ENCODE peak calls at places on chromosomes 6 and 20, in seven cellular contexts. One of them, this sample, is unnamed.

GRCh38 chr6:141667580-141668309 is 465.0 kb upstream of the GJE1 start:
- DNase-seq in SK-N-SH: no peak
- DNase-seq in HCT116: no peak
- DNase-seq in H1: no peak
- DNase-seq in HepG2: no peak
- DNase-seq in GM12878: no peak
- DNase-seq in K562: no peak
- DNase-seq in this sample: no peak

GRCh38 chr6:81751388-81752083 is 945 bp downstream of the TENT5A start:
- DNase-seq in SK-N-SH: no peak
- DNase-seq in HCT116: peak; percentile 13
- DNase-seq in H1: no peak
- DNase-seq in HepG2: peak; percentile 21
- DNase-seq in GM12878: no peak
- DNase-seq in K562: no peak
- DNase-seq in this sample: peak; percentile 9

GRCh38 chr6:79869600-79870084 is 77.7 kb downstream of the ELOVL4 start:
- DNase-seq in SK-N-SH: peak; percentile 82
- DNase-seq in HCT116: peak; percentile 67
- DNase-seq in H1: peak; percentile 59
- DNase-seq in HepG2: peak; percentile 53
- DNase-seq in GM12878: peak; percentile 19
- DNase-seq in K562: peak; percentile 85
- DNase-seq in this sample: peak; percentile 35

GRCh38 chr6:26452631-26453030 is 5.1 kb upstream of the BTN2A1 start:
- DNase-seq in SK-N-SH: no peak
- DNase-seq in HCT116: no peak
- DNase-seq in H1: no peak
- DNase-seq in HepG2: no peak
- DNase-seq in GM12878: no peak
- DNase-seq in K562: no peak
- DNase-seq in this sample: no peak

GRCh38 chr6:112539355-112539754 is 192.2 kb downstream of the RFPL4B start:
- DNase-seq in SK-N-SH: peak; percentile 43
- DNase-seq in HCT116: no peak
- DNase-seq in H1: no peak
- DNase-seq in HepG2: no peak
- DNase-seq in GM12878: no peak
- DNase-seq in K562: no peak
- DNase-seq in this sample: no peak

GRCh38 chr6:11909696-11910132 is 102.4 kb upstream of the HIVEP1 start:
- DNase-seq in SK-N-SH: no peak
- DNase-seq in HCT116: no peak
- DNase-seq in H1: no peak
- DNase-seq in HepG2: no peak
- DNase-seq in GM12878: no peak
- DNase-seq in K562: no peak
- DNase-seq in this sample: no peak

GRCh38 chr6:131053546-131054240 is 9.4 kb downstream of the EPB41L2 start:
- DNase-seq in SK-N-SH: no peak
- DNase-seq in HCT116: no peak
- DNase-seq in H1: no peak
- DNase-seq in HepG2: no peak
- DNase-seq in GM12878: no peak
- DNase-seq in K562: no peak
- DNase-seq in this sample: peak; percentile 7

GRCh38 chr20:12053348-12053747 is 135.7 kb downstream of the BTBD3 start:
- DNase-seq in SK-N-SH: no peak
- DNase-seq in HCT116: no peak
- DNase-seq in H1: no peak
- DNase-seq in HepG2: peak; percentile 23
- DNase-seq in GM12878: peak; percentile 0
- DNase-seq in K562: no peak
- DNase-seq in this sample: no peak

GRCh38 chr20:57695012-57695411 is 14.8 kb downstream of the PMEPA1 start:
- DNase-seq in SK-N-SH: no peak
- DNase-seq in HCT116: peak; percentile 48
- DNase-seq in H1: no peak
- DNase-seq in HepG2: no peak
- DNase-seq in GM12878: no peak
- DNase-seq in K562: no peak
- DNase-seq in this sample: peak; percentile 75

GRCh38 chr20:24938498-24938897 is 10.6 kb upstream of the CST7 start:
- DNase-seq in SK-N-SH: no peak
- DNase-seq in HCT116: no peak
- DNase-seq in H1: no peak
- DNase-seq in HepG2: no peak
- DNase-seq in GM12878: no peak
- DNase-seq in K562: no peak
- DNase-seq in this sample: no peak

GRCh38 chr20:51237790-51238189 is 214.9 kb upstream of the KCNG1 start:
- DNase-seq in SK-N-SH: no peak
- DNase-seq in HCT116: no peak
- DNase-seq in H1: no peak
- DNase-seq in HepG2: no peak
- DNase-seq in GM12878: no peak
- DNase-seq in K562: no peak
- DNase-seq in this sample: no peak

GRCh38 chr6:112035446-112035845 is 18.5 kb upstream of the CCN6 start:
- DNase-seq in SK-N-SH: no peak
- DNase-seq in HCT116: no peak
- DNase-seq in H1: no peak
- DNase-seq in HepG2: no peak
- DNase-seq in GM12878: no peak
- DNase-seq in K562: no peak
- DNase-seq in this sample: no peak

GRCh38 chr20:48535556-48535955 is 292.2 kb downstream of the PREX1 start:
- DNase-seq in SK-N-SH: no peak
- DNase-seq in HCT116: no peak
- DNase-seq in H1: no peak
- DNase-seq in HepG2: no peak
- DNase-seq in GM12878: no peak
- DNase-seq in K562: no peak
- DNase-seq in this sample: no peak

GRCh38 chr6:157822221-157823000 is 635 bp upstream of the SNX9 start:
- DNase-seq in SK-N-SH: no peak
- DNase-seq in HCT116: no peak
- DNase-seq in H1: no peak
- DNase-seq in HepG2: no peak
- DNase-seq in GM12878: no peak
- DNase-seq in K562: no peak
- DNase-seq in this sample: no peak

GRCh38 chr6:119343167-119343566 is 6.4 kb downstream of the MAN1A1 start:
- DNase-seq in SK-N-SH: no peak
- DNase-seq in HCT116: no peak
- DNase-seq in H1: no peak
- DNase-seq in HepG2: no peak
- DNase-seq in GM12878: no peak
- DNase-seq in K562: peak; percentile 25
- DNase-seq in this sample: no peak

GRCh38 chr20:45883100-45883469 is 2.1 kb downstream of the ZSWIM1 start:
- DNase-seq in SK-N-SH: no peak
- DNase-seq in HCT116: no peak
- DNase-seq in H1: no peak
- DNase-seq in HepG2: no peak
- DNase-seq in GM12878: no peak
- DNase-seq in K562: no peak
- DNase-seq in this sample: no peak

GRCh38 chr6:87979737-87980136 is 67.9 kb upstream of the SPACA1 start:
- DNase-seq in SK-N-SH: no peak
- DNase-seq in HCT116: no peak
- DNase-seq in H1: no peak
- DNase-seq in HepG2: no peak
- DNase-seq in GM12878: no peak
- DNase-seq in K562: no peak
- DNase-seq in this sample: no peak

GRCh38 chr6:156864557-156864956 is 87.4 kb downstream of the ARID1B start:
- DNase-seq in SK-N-SH: no peak
- DNase-seq in HCT116: no peak
- DNase-seq in H1: no peak
- DNase-seq in HepG2: no peak
- DNase-seq in GM12878: no peak
- DNase-seq in K562: peak; percentile 33
- DNase-seq in this sample: no peak

GRCh38 chr6:47161176-47161687 is 119.1 kb upstream of the ADGRF1 start:
- DNase-seq in SK-N-SH: no peak
- DNase-seq in HCT116: peak; percentile 29
- DNase-seq in H1: no peak
- DNase-seq in HepG2: no peak
- DNase-seq in GM12878: no peak
- DNase-seq in K562: no peak
- DNase-seq in this sample: no peak

GRCh38 chr20:46282669-46283068 is 25.6 kb downstream of the CDH22 start:
- DNase-seq in SK-N-SH: no peak
- DNase-seq in HCT116: no peak
- DNase-seq in H1: no peak
- DNase-seq in HepG2: no peak
- DNase-seq in GM12878: no peak
- DNase-seq in K562: no peak
- DNase-seq in this sample: no peak

GRCh38 chr20:59001449-59002171 is 5.4 kb downstream of the CTSZ start:
- DNase-seq in SK-N-SH: no peak
- DNase-seq in HCT116: no peak
- DNase-seq in H1: no peak
- DNase-seq in HepG2: no peak
- DNase-seq in GM12878: no peak
- DNase-seq in K562: no peak
- DNase-seq in this sample: no peak

GRCh38 chr20:10672579-10673127 is 1.1 kb downstream of the JAG1 start:
- DNase-seq in SK-N-SH: peak; percentile 70
- DNase-seq in HCT116: no peak
- DNase-seq in H1: no peak
- DNase-seq in HepG2: peak; percentile 49
- DNase-seq in GM12878: no peak
- DNase-seq in K562: peak; percentile 17
- DNase-seq in this sample: peak; percentile 45

GRCh38 chr6:35833534-35833933 is 28.4 kb downstream of the LHFPL5 start:
- DNase-seq in SK-N-SH: no peak
- DNase-seq in HCT116: no peak
- DNase-seq in H1: no peak
- DNase-seq in HepG2: peak; percentile 24
- DNase-seq in GM12878: no peak
- DNase-seq in K562: peak; percentile 29
- DNase-seq in this sample: no peak

GRCh38 chr6:13228264-13229204 is 99.8 kb downstream of the TBC1D7 start:
- DNase-seq in SK-N-SH: no peak
- DNase-seq in HCT116: no peak
- DNase-seq in H1: no peak
- DNase-seq in HepG2: no peak
- DNase-seq in GM12878: no peak
- DNase-seq in K562: no peak
- DNase-seq in this sample: no peak
- TF ChIP-seq JUND in SK-N-SH: no peak
- TF ChIP-seq JUND in HCT116: no peak
- TF ChIP-seq JUND in H1: no peak
- TF ChIP-seq JUND in HepG2: no peak
- TF ChIP-seq JUND in GM12878: no peak
- TF ChIP-seq JUND in K562: no peak
- TF ChIP-seq JUND in this sample: no peak

DNA sequence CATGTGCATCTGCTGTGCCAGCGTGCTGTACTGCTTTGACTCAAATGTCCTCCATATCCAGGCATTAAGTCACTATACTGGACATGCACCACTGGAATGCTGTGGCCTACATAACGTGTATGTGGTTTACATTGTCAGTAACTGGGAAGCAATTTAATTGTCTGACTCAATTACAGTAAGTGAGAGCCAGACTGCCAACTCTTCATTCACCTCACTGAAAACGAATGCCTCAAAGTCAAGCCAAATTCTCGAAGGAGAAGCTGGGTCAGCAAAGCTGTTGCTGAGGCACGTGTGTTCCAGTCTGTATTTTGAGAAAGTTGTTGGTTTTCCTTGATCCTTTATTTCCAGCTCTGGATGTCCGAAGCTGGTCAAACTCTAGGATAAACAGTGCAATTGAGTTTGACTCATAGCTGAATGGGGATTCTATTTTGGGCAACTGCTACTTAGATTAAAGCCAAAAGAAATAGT is 534.3 kb downstream of the COL12A1 start:
- DNase-seq in SK-N-SH: no peak
- DNase-seq in HCT116: no peak
- DNase-seq in H1: no peak
- DNase-seq in HepG2: no peak
- DNase-seq in GM12878: no peak
- DNase-seq in K562: no peak
- DNase-seq in this sample: no peak
- TF ChIP-seq JUND in SK-N-SH: no peak
- TF ChIP-seq JUND in HCT116: no peak
- TF ChIP-seq JUND in H1: no peak
- TF ChIP-seq JUND in HepG2: no peak
- TF ChIP-seq JUND in GM12878: no peak
- TF ChIP-seq JUND in K562: no peak
- TF ChIP-seq JUND in this sample: no peak

DNA sequence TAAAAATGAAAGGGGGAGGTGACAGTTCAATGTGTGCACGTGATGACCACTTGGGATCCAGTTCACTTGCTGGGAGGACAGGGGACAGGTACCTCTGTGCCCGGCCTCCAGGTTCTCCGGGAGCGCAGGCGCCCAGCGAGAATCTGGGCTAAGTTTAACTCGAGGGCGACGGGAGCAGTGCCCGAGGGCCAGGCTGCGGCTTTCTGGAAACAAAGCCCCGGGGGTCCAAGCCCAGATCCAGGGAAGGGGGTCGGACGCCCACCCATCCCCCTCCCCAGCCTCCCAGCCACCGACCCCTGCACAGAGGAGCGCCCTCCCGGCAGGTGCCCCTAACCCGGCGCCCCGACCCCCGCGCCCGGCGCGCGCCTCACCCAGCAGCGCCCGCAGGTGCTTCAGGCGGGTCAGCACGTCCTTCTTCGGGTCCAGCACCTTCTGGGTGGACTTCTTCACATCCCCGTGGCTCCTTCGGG is 405 bp downstream of the RALGAPA2 start:
- DNase-seq in SK-N-SH: no peak
- DNase-seq in HCT116: no peak
- DNase-seq in H1: no peak
- DNase-seq in HepG2: peak; percentile 37
- DNase-seq in GM12878: no peak
- DNase-seq in K562: no peak
- DNase-seq in this sample: peak; percentile 33
- TF ChIP-seq JUND in SK-N-SH: no peak
- TF ChIP-seq JUND in HCT116: no peak
- TF ChIP-seq JUND in H1: no peak
- TF ChIP-seq JUND in HepG2: no peak
- TF ChIP-seq JUND in GM12878: no peak
- TF ChIP-seq JUND in K562: no peak
- TF ChIP-seq JUND in this sample: no peak

GRCh38 chr20:5570442-5570841 is 179.8 kb upstream of the SHLD1 start:
- DNase-seq in SK-N-SH: no peak
- DNase-seq in HCT116: no peak
- DNase-seq in H1: no peak
- DNase-seq in HepG2: no peak
- DNase-seq in GM12878: no peak
- DNase-seq in K562: no peak
- DNase-seq in this sample: no peak

GRCh38 chr20:5567644-5568043 is 182.6 kb upstream of the SHLD1 start:
- DNase-seq in SK-N-SH: no peak
- DNase-seq in HCT116: no peak
- DNase-seq in H1: no peak
- DNase-seq in HepG2: no peak
- DNase-seq in GM12878: no peak
- DNase-seq in K562: no peak
- DNase-seq in this sample: no peak

GRCh38 chr20:5570031-5570430 is 180.2 kb upstream of the SHLD1 start:
- DNase-seq in SK-N-SH: no peak
- DNase-seq in HCT116: no peak
- DNase-seq in H1: no peak
- DNase-seq in HepG2: no peak
- DNase-seq in GM12878: no peak
- DNase-seq in K562: no peak
- DNase-seq in this sample: no peak

GRCh38 chr20:5569021-5569420 is 181.2 kb upstream of the SHLD1 start:
- DNase-seq in SK-N-SH: peak; percentile 52
- DNase-seq in HCT116: peak; percentile 28
- DNase-seq in H1: no peak
- DNase-seq in HepG2: peak; percentile 71
- DNase-seq in GM12878: no peak
- DNase-seq in K562: peak; percentile 8
- DNase-seq in this sample: peak; percentile 66
- TF ChIP-seq JUND in SK-N-SH: no peak
- TF ChIP-seq JUND in HCT116: no peak
- TF ChIP-seq JUND in H1: no peak
- TF ChIP-seq JUND in HepG2: no peak
- TF ChIP-seq JUND in GM12878: no peak
- TF ChIP-seq JUND in K562: no peak
- TF ChIP-seq JUND in this sample: no peak

This sample was measured in T47D.